ENCODE peak calls at places on chromosome 13, in six cellular contexts. One of them, this sample, is unnamed.
A peak's percentile ranks its signal among the peaks of the same experiment; 100 is the strongest.

GRCh38 chr13:44219808-44220544 is 153.6 kb upstream of the SERP2 start:
- DNase-seq in body of pancreas: no peak
- DNase-seq in right lobe of liver: no peak
- DNase-seq in CD4-positive, CD25-positive, alpha-beta regulatory T cell: no peak
- DNase-seq in heart right ventricle: no peak
- DNase-seq in iPS DF 6.9: no peak
- DNase-seq in this sample: no peak

GRCh38 chr13:27820524-27821482 is 28.5 kb downstream of the GSX1 start:
- DNase-seq in body of pancreas: no peak
- DNase-seq in right lobe of liver: no peak
- DNase-seq in CD4-positive, CD25-positive, alpha-beta regulatory T cell: no peak
- DNase-seq in heart right ventricle: no peak
- DNase-seq in iPS DF 6.9: no peak
- DNase-seq in this sample: no peak

GRCh38 chr13:107590556-107590955 is 624.8 kb downstream of the LIG4 start:
- DNase-seq in body of pancreas: no peak
- DNase-seq in right lobe of liver: no peak
- DNase-seq in CD4-positive, CD25-positive, alpha-beta regulatory T cell: no peak
- DNase-seq in heart right ventricle: no peak
- DNase-seq in iPS DF 6.9: no peak
- DNase-seq in this sample: no peak

GRCh38 chr13:25776722-25777121 is 275.1 kb downstream of the SHISA2 start:
- DNase-seq in body of pancreas: no peak
- DNase-seq in right lobe of liver: no peak
- DNase-seq in CD4-positive, CD25-positive, alpha-beta regulatory T cell: no peak
- DNase-seq in heart right ventricle: no peak
- DNase-seq in iPS DF 6.9: no peak
- DNase-seq in this sample: no peak

GRCh38 chr13:80313668-80314278 is 27.2 kb downstream of the SPRY2 start:
- DNase-seq in body of pancreas: no peak
- DNase-seq in right lobe of liver: no peak
- DNase-seq in CD4-positive, CD25-positive, alpha-beta regulatory T cell: no peak
- DNase-seq in heart right ventricle: no peak
- DNase-seq in iPS DF 6.9: no peak
- DNase-seq in this sample: no peak

GRCh38 chr13:107231941-107232340 is 664.0 kb upstream of the ARGLU1 start:
- DNase-seq in body of pancreas: no peak
- DNase-seq in right lobe of liver: no peak
- DNase-seq in CD4-positive, CD25-positive, alpha-beta regulatory T cell: no peak
- DNase-seq in heart right ventricle: no peak
- DNase-seq in iPS DF 6.9: no peak
- DNase-seq in this sample: no peak

GRCh38 chr13:43611631-43612416 is 174.9 kb downstream of the ENOX1 start:
- DNase-seq in body of pancreas: no peak
- DNase-seq in right lobe of liver: no peak
- DNase-seq in CD4-positive, CD25-positive, alpha-beta regulatory T cell: no peak
- DNase-seq in heart right ventricle: no peak
- DNase-seq in iPS DF 6.9: no peak
- DNase-seq in this sample: no peak

GRCh38 chr13:75485286-75486062 is 3.5 kb upstream of the TBC1D4 start:
- DNase-seq in body of pancreas: no peak
- DNase-seq in right lobe of liver: no peak
- DNase-seq in CD4-positive, CD25-positive, alpha-beta regulatory T cell: no peak
- DNase-seq in heart right ventricle: no peak
- DNase-seq in iPS DF 6.9: no peak
- DNase-seq in this sample: no peak

GRCh38 chr13:111898956-111899713 is 167.8 kb upstream of the SOX1 start:
- DNase-seq in body of pancreas: no peak
- DNase-seq in right lobe of liver: no peak
- DNase-seq in CD4-positive, CD25-positive, alpha-beta regulatory T cell: no peak
- DNase-seq in heart right ventricle: no peak
- DNase-seq in iPS DF 6.9: no peak
- DNase-seq in this sample: no peak

GRCh38 chr13:113034451-113035208 is 65.6 kb downstream of the MCF2L start:
- DNase-seq in body of pancreas: peak; percentile 53
- DNase-seq in right lobe of liver: no peak
- DNase-seq in CD4-positive, CD25-positive, alpha-beta regulatory T cell: no peak
- DNase-seq in heart right ventricle: peak; percentile 57
- DNase-seq in iPS DF 6.9: peak; percentile 35
- DNase-seq in this sample: no peak

GRCh38 chr13:81293594-81294164 is 952.8 kb upstream of the SPRY2 start:
- DNase-seq in body of pancreas: no peak
- DNase-seq in right lobe of liver: no peak
- DNase-seq in CD4-positive, CD25-positive, alpha-beta regulatory T cell: no peak
- DNase-seq in heart right ventricle: no peak
- DNase-seq in iPS DF 6.9: no peak
- DNase-seq in this sample: no peak

GRCh38 chr13:76758738-76759137 is 127.5 kb downstream of the KCTD12 start:
- DNase-seq in body of pancreas: no peak
- DNase-seq in right lobe of liver: no peak
- DNase-seq in CD4-positive, CD25-positive, alpha-beta regulatory T cell: no peak
- DNase-seq in heart right ventricle: no peak
- DNase-seq in iPS DF 6.9: no peak
- DNase-seq in this sample: no peak

GRCh38 chr13:100269837-100270236 is 180.9 kb downstream of the PCCA start:
- DNase-seq in body of pancreas: peak; percentile 63
- DNase-seq in right lobe of liver: peak; percentile 69
- DNase-seq in CD4-positive, CD25-positive, alpha-beta regulatory T cell: no peak
- DNase-seq in heart right ventricle: peak; percentile 67
- DNase-seq in iPS DF 6.9: no peak
- DNase-seq in this sample: peak; percentile 6

GRCh38 chr13:28325022-28325421 is 169.9 kb downstream of the FLT1 start:
- DNase-seq in body of pancreas: no peak
- DNase-seq in right lobe of liver: no peak
- DNase-seq in CD4-positive, CD25-positive, alpha-beta regulatory T cell: no peak
- DNase-seq in heart right ventricle: peak; percentile 53
- DNase-seq in iPS DF 6.9: no peak
- DNase-seq in this sample: no peak

GRCh38 chr13:99063952-99064351 is 86.1 kb upstream of the DOCK9 start:
- DNase-seq in body of pancreas: no peak
- DNase-seq in right lobe of liver: no peak
- DNase-seq in CD4-positive, CD25-positive, alpha-beta regulatory T cell: no peak
- DNase-seq in heart right ventricle: no peak
- DNase-seq in iPS DF 6.9: no peak
- DNase-seq in this sample: no peak

GRCh38 chr13:42354246-42355117 is 82.5 kb downstream of the AKAP11 start:
- DNase-seq in body of pancreas: no peak
- DNase-seq in right lobe of liver: no peak
- DNase-seq in CD4-positive, CD25-positive, alpha-beta regulatory T cell: peak; percentile 40
- DNase-seq in heart right ventricle: no peak
- DNase-seq in iPS DF 6.9: no peak
- DNase-seq in this sample: no peak

GRCh38 chr13:20414475-20415287 is 111.0 kb downstream of the CRYL1 start:
- DNase-seq in body of pancreas: no peak
- DNase-seq in right lobe of liver: no peak
- DNase-seq in CD4-positive, CD25-positive, alpha-beta regulatory T cell: no peak
- DNase-seq in heart right ventricle: no peak
- DNase-seq in iPS DF 6.9: no peak
- DNase-seq in this sample: no peak

GRCh38 chr13:71935166-71935840 is 68.3 kb upstream of the DACH1 start:
- DNase-seq in body of pancreas: no peak
- DNase-seq in right lobe of liver: no peak
- DNase-seq in CD4-positive, CD25-positive, alpha-beta regulatory T cell: no peak
- DNase-seq in heart right ventricle: no peak
- DNase-seq in iPS DF 6.9: no peak
- DNase-seq in this sample: no peak

GRCh38 chr13:97254809-97255208 is 32.7 kb downstream of the MBNL2 start:
- DNase-seq in body of pancreas: no peak
- DNase-seq in right lobe of liver: no peak
- DNase-seq in CD4-positive, CD25-positive, alpha-beta regulatory T cell: no peak
- DNase-seq in heart right ventricle: no peak
- DNase-seq in iPS DF 6.9: no peak
- DNase-seq in this sample: no peak

GRCh38 chr13:33075996-33076395 is 59.8 kb downstream of the KL start:
- DNase-seq in body of pancreas: no peak
- DNase-seq in right lobe of liver: no peak
- DNase-seq in CD4-positive, CD25-positive, alpha-beta regulatory T cell: no peak
- DNase-seq in heart right ventricle: no peak
- DNase-seq in iPS DF 6.9: no peak
- DNase-seq in this sample: no peak

GRCh38 chr13:98950705-98951104 is 27.2 kb downstream of the DOCK9 start:
- DNase-seq in body of pancreas: no peak
- DNase-seq in right lobe of liver: no peak
- DNase-seq in CD4-positive, CD25-positive, alpha-beta regulatory T cell: no peak
- DNase-seq in heart right ventricle: no peak
- DNase-seq in iPS DF 6.9: no peak
- DNase-seq in this sample: no peak

GRCh38 chr13:66312312-66313087 is 917.6 kb downstream of the PCDH9 start:
- DNase-seq in body of pancreas: peak; percentile 47
- DNase-seq in right lobe of liver: no peak
- DNase-seq in CD4-positive, CD25-positive, alpha-beta regulatory T cell: no peak
- DNase-seq in heart right ventricle: no peak
- DNase-seq in iPS DF 6.9: no peak
- DNase-seq in this sample: no peak

GRCh38 chr13:85700909-85701308 is 98.3 kb downstream of the SLITRK6 start:
- DNase-seq in body of pancreas: no peak
- DNase-seq in right lobe of liver: no peak
- DNase-seq in CD4-positive, CD25-positive, alpha-beta regulatory T cell: no peak
- DNase-seq in heart right ventricle: no peak
- DNase-seq in iPS DF 6.9: no peak
- DNase-seq in this sample: no peak

GRCh38 chr13:75788494-75788991 is 152.4 kb downstream of the LMO7 start:
- DNase-seq in body of pancreas: no peak
- DNase-seq in right lobe of liver: no peak
- DNase-seq in CD4-positive, CD25-positive, alpha-beta regulatory T cell: no peak
- DNase-seq in heart right ventricle: peak; percentile 33
- DNase-seq in iPS DF 6.9: no peak
- DNase-seq in this sample: no peak

GRCh38 chr13:64871742-64872141 is 2358.4 kb downstream of the PCDH9 start:
- DNase-seq in body of pancreas: no peak
- DNase-seq in right lobe of liver: no peak
- DNase-seq in CD4-positive, CD25-positive, alpha-beta regulatory T cell: no peak
- DNase-seq in heart right ventricle: peak; percentile 55
- DNase-seq in iPS DF 6.9: no peak
- DNase-seq in this sample: no peak

GRCh38 chr13:49869514-49869913 is 66.6 kb downstream of the SPRYD7 start:
- DNase-seq in body of pancreas: peak; percentile 18
- DNase-seq in right lobe of liver: no peak
- DNase-seq in CD4-positive, CD25-positive, alpha-beta regulatory T cell: no peak
- DNase-seq in heart right ventricle: no peak
- DNase-seq in iPS DF 6.9: no peak
- DNase-seq in this sample: no peak

GRCh38 chr13:98977568-98978270 is at the start of gene DOCK9:
- DNase-seq in body of pancreas: peak; percentile 68
- DNase-seq in right lobe of liver: no peak
- DNase-seq in CD4-positive, CD25-positive, alpha-beta regulatory T cell: no peak
- DNase-seq in heart right ventricle: peak; percentile 73
- DNase-seq in iPS DF 6.9: no peak
- DNase-seq in this sample: no peak

DNA sequence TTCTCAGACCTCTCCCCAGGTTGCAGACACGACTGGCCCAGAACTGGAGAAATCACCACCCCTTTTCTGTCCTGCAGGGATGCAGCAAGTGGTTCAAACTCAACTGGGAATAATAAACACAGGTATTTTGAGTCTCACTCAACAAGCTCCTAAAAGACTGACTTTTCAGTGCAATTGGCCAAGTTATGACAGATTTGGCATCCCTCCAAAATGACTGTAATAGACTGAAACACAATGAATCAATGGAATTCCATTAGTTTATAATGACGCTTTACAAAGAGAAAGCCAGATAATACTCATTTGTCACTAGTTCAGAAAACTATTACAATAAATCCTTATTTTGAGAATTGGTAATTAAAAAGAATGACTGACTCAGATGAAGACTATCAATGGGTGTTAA is 38.1 kb downstream of the MIPEP start:
- DNase-seq in body of pancreas: no peak
- DNase-seq in right lobe of liver: no peak
- DNase-seq in CD4-positive, CD25-positive, alpha-beta regulatory T cell: no peak
- DNase-seq in heart right ventricle: no peak
- DNase-seq in iPS DF 6.9: no peak
- DNase-seq in this sample: no peak
- H3K4me1 ChIP-seq in body of pancreas: peaks cover 4% of the 10 kb centered on the region
- H3K4me1 ChIP-seq in right lobe of liver: no peaks in the 10 kb centered on the region
- H3K4me1 ChIP-seq in CD4-positive, CD25-positive, alpha-beta regulatory T cell: no peaks in the 10 kb centered on the region
- H3K4me1 ChIP-seq in heart right ventricle: no peaks in the 10 kb centered on the region
- H3K4me1 ChIP-seq in iPS DF 6.9: no peaks in the 10 kb centered on the region
- H3K4me1 ChIP-seq in this sample: no peaks in the 10 kb centered on the region

DNA sequence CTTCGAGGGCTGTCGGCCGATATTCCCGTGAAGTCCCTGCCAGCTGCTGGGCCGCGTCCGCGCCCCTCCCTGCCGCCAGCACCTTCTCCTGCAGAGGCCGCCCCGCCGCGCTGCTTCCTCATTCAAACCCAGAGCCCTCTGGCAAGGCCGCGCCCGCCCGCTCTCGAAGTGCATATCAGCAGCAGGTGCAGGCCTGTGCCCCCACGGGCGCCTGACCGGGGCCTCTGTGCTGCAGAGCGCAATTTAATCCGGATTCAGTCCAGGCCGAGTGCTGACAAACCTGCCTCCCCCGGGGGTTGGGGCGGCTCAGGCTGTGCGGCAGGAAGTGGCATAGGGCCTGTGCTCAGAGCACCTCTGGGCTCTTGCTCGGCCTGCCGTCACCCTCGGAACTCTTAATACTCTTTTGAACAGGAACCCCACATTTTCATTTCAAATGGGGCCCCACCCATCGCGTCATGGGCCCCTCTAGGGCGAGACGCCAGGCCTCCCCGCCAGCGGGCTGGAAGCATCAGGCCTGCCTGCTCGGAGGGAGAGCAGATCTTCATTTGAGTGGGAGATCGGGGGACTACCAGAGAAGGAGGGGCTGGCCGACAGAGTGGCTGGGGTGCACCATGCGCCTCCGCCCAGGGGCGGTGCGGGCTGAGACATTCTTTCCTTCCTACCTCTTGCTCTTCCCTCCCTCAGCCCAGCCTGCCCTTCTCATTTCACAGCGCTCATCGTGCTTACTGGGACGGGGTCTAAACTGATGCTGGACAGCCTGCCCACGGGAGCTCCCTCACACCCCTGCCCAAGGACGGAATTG is 125.7 kb downstream of the TNFRSF19 start:
- DNase-seq in body of pancreas: no peak
- DNase-seq in right lobe of liver: no peak
- DNase-seq in CD4-positive, CD25-positive, alpha-beta regulatory T cell: peak; percentile 76
- DNase-seq in heart right ventricle: peak; percentile 37
- DNase-seq in iPS DF 6.9: no peak
- DNase-seq in this sample: no peak
- H3K27ac ChIP-seq in body of pancreas: no peak overlapping the region
- H3K27ac ChIP-seq in right lobe of liver: no peak overlapping the region
- H3K27ac ChIP-seq in CD4-positive, CD25-positive, alpha-beta regulatory T cell: peak overlapping the region; percentile 73
- H3K27ac ChIP-seq in heart right ventricle: peak overlapping the region; percentile 24
- H3K27ac ChIP-seq in iPS DF 6.9: no peak overlapping the region
- H3K27ac ChIP-seq in this sample: no peak overlapping the region

GRCh38 chr13:46595918-46596315 is 42.9 kb downstream of the LRCH1 start:
- DNase-seq in body of pancreas: no peak
- DNase-seq in right lobe of liver: no peak
- DNase-seq in CD4-positive, CD25-positive, alpha-beta regulatory T cell: no peak
- DNase-seq in heart right ventricle: no peak
- DNase-seq in iPS DF 6.9: no peak
- DNase-seq in this sample: no peak
- H3K4me1 ChIP-seq in body of pancreas: peaks cover 36% of the 10 kb centered on the region
- H3K4me1 ChIP-seq in right lobe of liver: no peaks in the 10 kb centered on the region
- H3K4me1 ChIP-seq in CD4-positive, CD25-positive, alpha-beta regulatory T cell: peaks cover 42% of the 10 kb centered on the region
- H3K4me1 ChIP-seq in heart right ventricle: no peaks in the 10 kb centered on the region
- H3K4me1 ChIP-seq in iPS DF 6.9: no peaks in the 10 kb centered on the region
- H3K4me1 ChIP-seq in this sample: peaks cover 92% of the 10 kb centered on the region

DNA sequence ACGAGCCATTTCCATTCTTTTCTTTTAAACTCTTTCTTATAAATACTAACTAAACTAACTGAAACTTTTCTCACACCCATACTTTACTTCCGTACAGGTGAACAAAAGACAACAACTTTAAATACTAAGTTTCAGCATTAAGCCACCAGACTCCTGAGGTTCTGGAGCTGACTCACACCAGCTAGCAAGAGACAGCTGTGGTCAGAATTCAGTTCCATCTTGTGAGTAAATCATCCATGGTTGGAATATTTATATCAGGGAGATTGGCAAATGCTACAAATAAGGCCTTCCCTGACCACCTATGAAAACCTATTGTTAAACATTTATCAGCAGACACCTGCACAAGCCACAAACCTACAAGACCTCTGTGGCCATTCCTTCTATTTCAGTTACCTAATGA is 897.0 kb downstream of the EFNB2 start:
- DNase-seq in body of pancreas: no peak
- DNase-seq in right lobe of liver: no peak
- DNase-seq in CD4-positive, CD25-positive, alpha-beta regulatory T cell: no peak
- DNase-seq in heart right ventricle: no peak
- DNase-seq in iPS DF 6.9: no peak
- DNase-seq in this sample: no peak
- H3K27ac ChIP-seq in body of pancreas: no peak overlapping the region
- H3K27ac ChIP-seq in right lobe of liver: no peak overlapping the region
- H3K27ac ChIP-seq in CD4-positive, CD25-positive, alpha-beta regulatory T cell: no peak overlapping the region
- H3K27ac ChIP-seq in heart right ventricle: no peak overlapping the region
- H3K27ac ChIP-seq in iPS DF 6.9: no peak overlapping the region
- H3K27ac ChIP-seq in this sample: no peak overlapping the region